ENCODE peak calls at places on chromosomes 2 and 18, in six cellular contexts. One of them, this sample, is unnamed.

GRCh38 chr2:224252601-224253000 is 149.3 kb downstream of the FAM124B start:
- DNase-seq in hepatocyte: no peak
- DNase-seq in MM.1S: no peak
- DNase-seq in GM23248: peak
- DNase-seq in HCT116: no peak
- DNase-seq in GM23338: no peak
- DNase-seq in this sample: no peak

GRCh38 chr18:71336811-71337210 is 1048.0 kb downstream of the SOCS6 start:
- DNase-seq in hepatocyte: no peak
- DNase-seq in MM.1S: no peak
- DNase-seq in GM23248: no peak
- DNase-seq in HCT116: no peak
- DNase-seq in GM23338: no peak
- DNase-seq in this sample: no peak

GRCh38 chr2:145169285-145169684 is 649.4 kb upstream of the ZEB2 start:
- DNase-seq in hepatocyte: no peak
- DNase-seq in MM.1S: no peak
- DNase-seq in GM23248: no peak
- DNase-seq in HCT116: no peak
- DNase-seq in GM23338: no peak
- DNase-seq in this sample: no peak

GRCh38 chr2:148967484-148967883 is 71.0 kb upstream of the LYPD6B start:
- DNase-seq in hepatocyte: no peak
- DNase-seq in MM.1S: no peak
- DNase-seq in GM23248: no peak
- DNase-seq in HCT116: no peak
- DNase-seq in GM23338: peak
- DNase-seq in this sample: peak

GRCh38 chr18:70454705-70455322 is 166.0 kb downstream of the SOCS6 start:
- DNase-seq in hepatocyte: peak
- DNase-seq in MM.1S: peak
- DNase-seq in GM23248: peak
- DNase-seq in HCT116: peak
- DNase-seq in GM23338: peak
- DNase-seq in this sample: peak

GRCh38 chr2:30653847-30654246 is 153.4 kb downstream of the CAPN13 start:
- DNase-seq in hepatocyte: no peak
- DNase-seq in MM.1S: no peak
- DNase-seq in GM23248: peak
- DNase-seq in HCT116: no peak
- DNase-seq in GM23338: no peak
- DNase-seq in this sample: no peak

GRCh38 chr18:48631851-48632250 is 93.0 kb downstream of the CTIF start:
- DNase-seq in hepatocyte: no peak
- DNase-seq in MM.1S: no peak
- DNase-seq in GM23248: no peak
- DNase-seq in HCT116: no peak
- DNase-seq in GM23338: no peak
- DNase-seq in this sample: no peak

GRCh38 chr2:205925373-205926337 is 160.3 kb downstream of the INO80D start:
- DNase-seq in hepatocyte: peak
- DNase-seq in MM.1S: peak
- DNase-seq in GM23248: peak
- DNase-seq in HCT116: no peak
- DNase-seq in GM23338: peak
- DNase-seq in this sample: peak

GRCh38 chr2:9847140-9847539 is 3.9 kb downstream of the TAF1B start:
- DNase-seq in hepatocyte: no peak
- DNase-seq in MM.1S: no peak
- DNase-seq in GM23248: peak
- DNase-seq in HCT116: no peak
- DNase-seq in GM23338: no peak
- DNase-seq in this sample: no peak

GRCh38 chr2:230989731-230990130 is 6.2 kb upstream of the SPATA3 start:
- DNase-seq in hepatocyte: no peak
- DNase-seq in MM.1S: no peak
- DNase-seq in GM23248: no peak
- DNase-seq in HCT116: no peak
- DNase-seq in GM23338: no peak
- DNase-seq in this sample: no peak

GRCh38 chr2:230987137-230988020 is 8.5 kb upstream of the SPATA3 start:
- DNase-seq in hepatocyte: peak
- DNase-seq in MM.1S: peak
- DNase-seq in GM23248: peak
- DNase-seq in HCT116: peak
- DNase-seq in GM23338: peak
- DNase-seq in this sample: peak

GRCh38 chr2:230990899-230991150 is 5.1 kb upstream of the SPATA3 start:
- DNase-seq in hepatocyte: no peak
- DNase-seq in MM.1S: no peak
- DNase-seq in GM23248: no peak
- DNase-seq in HCT116: no peak
- DNase-seq in GM23338: no peak
- DNase-seq in this sample: no peak

GRCh38 chr2:230990131-230990898 is 5.6 kb upstream of the SPATA3 start:
- DNase-seq in hepatocyte: no peak
- DNase-seq in MM.1S: no peak
- DNase-seq in GM23248: no peak
- DNase-seq in HCT116: no peak
- DNase-seq in GM23338: no peak
- DNase-seq in this sample: no peak

GRCh38 chr2:230991598-230991997 is 4.3 kb upstream of the SPATA3 start:
- DNase-seq in hepatocyte: no peak
- DNase-seq in MM.1S: no peak
- DNase-seq in GM23248: no peak
- DNase-seq in HCT116: no peak
- DNase-seq in GM23338: no peak
- DNase-seq in this sample: no peak
- TF ChIP-seq EZH2phosphoT487 in hepatocyte: no peak
- TF ChIP-seq EZH2phosphoT487 in MM.1S: no peak
- TF ChIP-seq EZH2phosphoT487 in GM23248: no peak
- TF ChIP-seq EZH2phosphoT487 in HCT116: no peak
- TF ChIP-seq EZH2phosphoT487 in GM23338: no peak
- TF ChIP-seq EZH2phosphoT487 in this sample: no peak

DNA sequence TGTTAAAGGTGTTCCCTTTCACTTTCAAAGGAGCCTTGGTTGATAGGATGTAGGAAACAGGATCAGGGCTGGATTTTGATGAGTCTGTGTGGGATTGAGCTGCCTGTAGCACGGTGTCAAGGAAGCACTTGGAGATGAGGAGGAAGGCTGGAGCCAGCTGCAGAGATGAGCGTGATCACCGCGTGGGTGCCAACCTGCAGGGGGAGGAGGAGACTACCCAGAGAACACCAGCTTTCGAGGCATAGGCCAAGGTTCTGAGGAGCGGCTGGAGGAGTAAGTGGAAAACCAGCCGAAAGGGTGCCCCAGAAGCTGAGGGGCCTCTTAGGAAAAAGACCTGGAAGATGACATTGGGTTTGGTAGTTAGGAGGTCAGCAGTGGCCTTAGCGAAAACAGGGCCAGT is 64.2 kb downstream of the TGOLN2 start:
- DNase-seq in hepatocyte: no peak
- DNase-seq in MM.1S: no peak
- DNase-seq in GM23248: no peak
- DNase-seq in HCT116: no peak
- DNase-seq in GM23338: no peak
- DNase-seq in this sample: no peak
- TF ChIP-seq EZH2 in hepatocyte: no peak
- TF ChIP-seq EZH2 in MM.1S: no peak
- TF ChIP-seq EZH2 in GM23248: no peak
- TF ChIP-seq EZH2 in HCT116: no peak
- TF ChIP-seq EZH2 in GM23338: no peak
- TF ChIP-seq EZH2 in this sample: no peak

DNA sequence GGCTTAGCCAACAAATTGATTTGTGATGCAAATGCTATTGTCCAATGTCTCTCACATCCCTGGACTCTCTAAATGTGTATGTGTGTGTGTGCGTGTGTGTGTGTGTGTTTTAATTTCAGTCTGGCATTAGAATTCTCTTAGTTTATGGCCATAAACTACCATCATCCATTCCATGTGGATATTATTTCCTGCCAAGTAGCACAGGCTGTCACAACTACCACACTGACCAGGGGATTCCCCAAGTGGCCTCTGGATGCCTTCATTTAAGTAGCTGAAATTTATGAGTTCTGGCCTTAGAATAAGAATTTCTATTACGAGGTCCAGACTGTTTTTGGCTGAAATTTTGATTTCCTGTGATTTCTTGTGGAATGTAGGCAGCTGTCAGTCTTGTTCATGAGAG is 276.4 kb downstream of the MTX2 start:
- DNase-seq in hepatocyte: no peak
- DNase-seq in MM.1S: no peak
- DNase-seq in GM23248: peak
- DNase-seq in HCT116: no peak
- DNase-seq in GM23338: no peak
- DNase-seq in this sample: no peak
- TF ChIP-seq EZH2phosphoT487 in hepatocyte: no peak
- TF ChIP-seq EZH2phosphoT487 in MM.1S: no peak
- TF ChIP-seq EZH2phosphoT487 in GM23248: no peak
- TF ChIP-seq EZH2phosphoT487 in HCT116: no peak
- TF ChIP-seq EZH2phosphoT487 in GM23338: no peak
- TF ChIP-seq EZH2phosphoT487 in this sample: no peak

DNA sequence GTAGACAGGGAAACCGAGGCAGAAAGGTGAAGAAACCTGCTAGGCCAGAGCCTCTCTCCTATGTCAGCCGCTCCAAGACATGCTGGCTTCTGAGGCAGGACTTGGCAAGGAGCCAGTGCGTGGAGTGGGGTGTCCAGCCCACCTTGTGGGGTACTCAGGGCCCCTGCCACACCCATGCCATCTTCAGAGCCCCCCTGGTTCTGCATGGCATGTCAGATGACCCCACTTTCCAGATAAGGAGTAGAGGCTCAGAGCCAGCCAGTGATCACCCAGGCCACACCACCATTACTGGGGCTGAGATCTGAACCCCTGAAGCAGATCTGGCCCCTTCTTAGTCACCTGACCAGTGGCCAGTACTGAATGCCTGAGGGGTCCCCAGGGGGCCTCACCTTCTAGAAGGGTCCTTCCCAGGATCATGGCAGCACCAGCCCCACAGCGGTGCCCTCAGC is 14.7 kb downstream of the CROCC2 start:
- DNase-seq in hepatocyte: peak
- DNase-seq in MM.1S: no peak
- DNase-seq in GM23248: peak
- DNase-seq in HCT116: no peak
- DNase-seq in GM23338: no peak
- DNase-seq in this sample: no peak
- TF ChIP-seq EZH2 in hepatocyte: no peak
- TF ChIP-seq EZH2 in MM.1S: no peak
- TF ChIP-seq EZH2 in GM23248: no peak
- TF ChIP-seq EZH2 in HCT116: no peak
- TF ChIP-seq EZH2 in GM23338: no peak
- TF ChIP-seq EZH2 in this sample: no peak

GRCh38 chr18:57922885-57923284 is 119.8 kb upstream of the ATP8B1 start:
- DNase-seq in hepatocyte: no peak
- DNase-seq in MM.1S: no peak
- DNase-seq in GM23248: no peak
- DNase-seq in HCT116: no peak
- DNase-seq in GM23338: no peak
- DNase-seq in this sample: no peak
- TF ChIP-seq EZH2phosphoT487 in hepatocyte: no peak
- TF ChIP-seq EZH2phosphoT487 in MM.1S: no peak
- TF ChIP-seq EZH2phosphoT487 in GM23248: no peak
- TF ChIP-seq EZH2phosphoT487 in HCT116: no peak
- TF ChIP-seq EZH2phosphoT487 in GM23338: no peak
- TF ChIP-seq EZH2phosphoT487 in this sample: no peak

DNA sequence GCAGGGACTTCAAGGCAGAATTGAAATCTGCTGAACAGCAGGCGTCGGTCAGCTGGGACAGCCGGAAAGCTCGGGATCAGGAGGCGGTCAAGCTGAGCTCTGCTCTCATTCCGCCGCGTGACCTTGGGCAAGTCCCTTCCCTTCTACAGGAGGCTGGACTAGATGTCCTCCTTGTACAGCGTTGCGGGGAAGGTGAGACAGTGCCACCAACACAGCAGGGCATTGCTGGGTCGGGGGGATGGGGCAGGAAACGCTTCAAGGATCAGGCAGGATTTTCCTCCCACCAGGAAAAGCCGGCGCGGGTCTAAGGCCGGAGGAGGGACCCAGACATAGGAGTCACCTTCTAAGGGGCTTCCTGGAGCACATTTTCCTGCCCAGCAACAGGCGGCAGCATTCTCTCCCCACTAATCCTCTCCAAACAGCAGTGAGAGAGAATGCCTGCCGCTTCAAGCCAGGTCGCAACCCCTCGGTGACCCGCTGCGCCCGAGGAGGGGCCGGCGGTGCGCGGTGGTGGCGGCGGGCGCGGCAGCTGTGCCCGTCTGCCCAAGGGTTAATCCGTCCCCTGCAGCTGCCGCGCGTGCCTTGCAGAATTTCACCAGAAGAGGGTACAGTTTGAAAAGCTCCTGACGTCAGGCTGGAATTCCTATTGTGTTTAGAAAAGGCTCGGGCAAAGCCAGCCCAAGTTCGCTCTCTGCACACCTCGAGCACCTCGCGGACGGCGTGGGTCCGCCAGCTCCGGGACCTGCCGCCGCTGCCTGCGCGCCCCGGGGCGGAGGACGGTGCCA is at the start of gene KCNF1:
- DNase-seq in hepatocyte: peak
- DNase-seq in MM.1S: no peak
- DNase-seq in GM23248: peak
- DNase-seq in HCT116: no peak
- DNase-seq in GM23338: peak
- DNase-seq in this sample: peak
- TF ChIP-seq EZH2 in hepatocyte: no peak
- TF ChIP-seq EZH2 in MM.1S: no peak
- TF ChIP-seq EZH2 in GM23248: peak
- TF ChIP-seq EZH2 in HCT116: no peak
- TF ChIP-seq EZH2 in GM23338: peak
- TF ChIP-seq EZH2 in this sample: peak